ENCODE peak calls at places on chromosomes 13 and 19, in four cellular contexts. J is psoas muscle; C is IMR-90; O is CD8-positive, alpha-beta memory T cell. S is an unnamed sample.

GRCh38 chr13:102642475-102642874 is 45.7 kb downstream of the TPP2 start:
- DNase-seq in J (peak; percentile 47), O (no peak), C (no peak), S (no peak)

GRCh38 chr19:38711726-38712153 is 32.5 kb downstream of the CAPN12 start:
- DNase-seq in C (peak; percentile 97), O (no peak), J (peak; percentile 57), S (no peak)

GRCh38 chr13:59914556-59914955 is 249.2 kb downstream of the DIAPH3 start:
- DNase-seq in O (no peak), J (no peak), C (peak; percentile 68), S (no peak)

GRCh38 chr13:82847595-82847994 is 1034.7 kb downstream of the SLITRK1 start:
- DNase-seq in J (no peak), O (no peak), C (no peak), S (no peak)

GRCh38 chr13:97142452-97142851 is 79.7 kb upstream of the MBNL2 start:
- DNase-seq in J (peak; percentile 27), O (no peak), C (no peak), S (no peak)

GRCh38 chr19:3176715-3177501 is 1.7 kb upstream of the S1PR4 start:
- DNase-seq in O (peak; percentile 88), C (peak; percentile 67), J (no peak), S (no peak)

GRCh38 chr19:30722236-30722635 is 350.1 kb downstream of the ZNF536 start:
- DNase-seq in C (no peak), J (no peak), O (no peak), S (no peak)

GRCh38 chr13:29901714-29902631 is 51.6 kb upstream of the UBL3 start:
- DNase-seq in C (peak; percentile 97), O (peak; percentile 65), J (no peak), S (peak; percentile 38)

GRCh38 chr13:98435356-98435755 is 141.6 kb downstream of the STK24 start:
- DNase-seq in C (no peak), J (no peak), O (no peak), S (no peak)

GRCh38 chr19:47890865-47891621 is 4.9 kb upstream of the SULT2A1 start:
- DNase-seq in J (no peak), C (no peak), O (no peak), S (no peak)
- H3K4me3 ChIP-seq in J (no peak overlapping the region), C (no peak overlapping the region), O (no peak overlapping the region), S (no peak overlapping the region)

GRCh38 chr19:18606281-18607221 is at the start of gene CRLF1:
- DNase-seq in C (no peak), J (no peak), O (no peak), S (no peak)
- H3K4me3 ChIP-seq in C (peak within 1 kb of the TSS; percentile 4), J (peak within 1 kb of the TSS; percentile 50), O (no peak within 1 kb of the TSS), S (no peak within 1 kb of the TSS)

GRCh38 chr19:13095393-13095784 is 7.3 kb downstream of the LYL1 start:
- DNase-seq in O (peak; percentile 56), J (no peak), C (no peak), S (no peak)

GRCh38 chr19:13097331-13098258 is 5.1 kb downstream of the LYL1 start:
- DNase-seq in C (no peak), O (peak; percentile 55), J (peak; percentile 68), S (no peak)

GRCh38 chr19:13095934-13096890 is 6.4 kb downstream of the LYL1 start:
- DNase-seq in C (no peak), J (no peak), O (no peak), S (no peak)

GRCh38 chr19:13098291-13099072 is 4.2 kb downstream of the LYL1 start:
- DNase-seq in J (no peak), C (no peak), O (no peak), S (no peak)

DNA sequence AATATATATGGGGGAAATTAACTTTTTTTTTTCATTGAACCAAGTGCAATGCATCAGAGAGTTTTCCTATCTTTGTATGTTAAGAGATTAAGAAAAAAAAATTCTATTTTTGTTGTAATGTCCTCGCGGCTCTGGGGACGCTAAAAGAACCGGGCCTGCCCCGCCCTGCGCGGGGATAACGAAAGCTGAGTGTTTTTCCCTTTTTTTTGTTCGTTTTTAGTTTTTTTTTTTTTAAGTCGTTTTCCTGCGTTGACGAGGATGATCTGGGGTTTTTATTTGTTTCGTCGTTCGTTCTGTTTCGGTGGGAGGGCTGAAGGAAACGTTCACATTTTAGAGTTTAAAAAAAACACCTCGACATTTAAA is 5.7 kb downstream of the LYL1 start:
- DNase-seq in C (no peak), O (no peak), J (no peak), S (no peak)
- H3K4me3 ChIP-seq in C (no peak overlapping the region), O (no peak overlapping the region), J (peak overlapping the region; percentile 45), S (no peak overlapping the region)

DNA sequence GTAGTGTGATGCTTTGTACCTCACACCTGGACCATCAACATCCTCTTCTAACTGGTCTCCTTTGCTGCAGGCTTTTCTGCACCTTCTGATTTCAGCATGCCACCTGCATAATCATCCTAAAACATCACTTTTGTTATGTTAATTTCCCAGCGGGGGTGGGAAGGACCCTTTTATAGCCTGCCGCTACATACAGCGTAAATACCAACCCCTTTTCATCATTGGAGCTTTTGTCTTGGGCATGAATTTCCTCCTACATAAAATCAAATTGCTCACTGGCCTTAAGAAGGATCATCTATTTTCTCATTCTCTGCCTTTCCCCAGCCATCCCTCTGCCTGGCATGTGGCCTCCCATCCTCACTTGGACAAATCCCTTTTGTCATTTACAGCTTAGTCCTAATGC is 124.7 kb downstream of the RBM26 start:
- DNase-seq in C (no peak), J (no peak), O (no peak), S (no peak)
- H3K4me3 ChIP-seq in C (no peak overlapping the region), J (no peak overlapping the region), O (no peak overlapping the region), S (no peak overlapping the region)

DNA sequence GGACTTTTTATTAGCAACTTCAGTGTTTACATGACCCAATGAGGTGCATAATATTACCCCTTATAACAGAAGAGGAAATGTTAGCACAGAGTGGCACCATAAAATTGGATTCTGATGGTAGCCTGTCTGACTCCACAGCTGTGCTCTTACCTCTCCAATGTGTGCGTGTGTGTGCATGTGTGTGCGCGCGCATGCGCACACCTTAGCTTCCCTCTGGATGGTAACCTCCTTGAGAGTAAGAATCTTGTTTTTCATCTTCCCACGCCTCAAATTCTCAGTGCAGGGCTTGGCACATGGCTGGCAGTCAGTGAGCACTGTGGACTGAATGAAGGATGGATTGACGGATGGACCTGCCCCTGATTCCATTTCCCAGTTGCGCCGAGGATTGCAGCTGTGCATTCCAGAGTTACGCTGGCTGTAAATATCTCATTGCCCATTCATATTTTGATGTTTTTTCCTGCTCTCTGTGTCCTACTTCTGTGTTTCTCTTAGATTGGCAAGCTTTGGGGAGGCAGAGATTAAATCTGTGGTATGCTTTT is 99.2 kb upstream of the WASF3 start:
- DNase-seq in J (no peak), O (no peak), C (no peak), S (no peak)
- H3K4me3 ChIP-seq in J (no peak overlapping the region), O (no peak overlapping the region), C (no peak overlapping the region), S (no peak overlapping the region)

DNA sequence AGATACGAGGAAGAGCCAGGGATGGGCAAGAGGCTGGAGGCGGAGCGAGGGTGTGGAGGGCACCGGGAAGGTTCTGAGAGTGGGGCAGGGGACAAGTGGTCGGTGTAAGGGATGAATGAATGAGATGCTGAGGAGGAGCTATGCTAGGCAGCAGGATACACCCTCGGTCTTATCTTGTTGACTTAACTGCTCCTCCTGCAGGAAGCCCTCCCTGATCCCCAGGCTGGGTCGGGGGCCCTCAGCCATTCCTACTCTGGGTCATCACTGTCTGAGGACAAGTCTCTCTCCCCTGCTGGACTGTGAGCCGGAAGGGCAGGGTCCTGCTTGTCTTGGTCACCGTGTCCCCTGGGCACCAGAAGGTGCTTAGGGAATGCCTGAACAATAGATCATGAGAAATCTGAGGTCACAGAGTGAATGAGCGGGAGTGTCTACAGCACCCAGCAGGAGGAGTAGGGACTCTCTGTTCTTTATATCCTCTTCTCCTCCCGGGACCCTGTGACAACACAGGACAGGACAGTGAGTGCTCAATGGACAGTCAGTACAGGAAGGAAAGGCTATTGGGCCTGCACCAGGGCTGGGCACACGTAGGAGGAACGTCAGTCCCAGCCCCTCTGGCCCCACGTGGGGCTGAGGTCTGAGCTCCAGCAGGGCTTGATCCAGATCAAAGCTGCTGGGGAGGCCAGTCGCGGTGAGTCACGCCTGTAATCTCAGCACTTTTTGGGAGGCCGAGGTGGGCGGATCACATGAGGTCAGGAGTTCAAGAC is 6.5 kb downstream of the NKPD1 start:
- DNase-seq in J (peak; percentile 41), C (peak; percentile 86), O (no peak), S (no peak)
- H3K4me3 ChIP-seq in J (peak overlapping the region; percentile 56), C (no peak overlapping the region), O (peak overlapping the region; percentile 45), S (no peak overlapping the region)

S was measured in Jurkat, Clone E6-1.